ENCODE peak calls at places on chromosome 11, in four cellular contexts. One of them, this sample, is unnamed. For H3K4me1, the result is how much of the 10 kb centered on the place peaks cover.

GRCh38 chr11:17396598-17397310 is 8.3 kb upstream of the KCNJ11 start:
- DNase-seq in mammary epithelial cell: no peak
- DNase-seq in left ventricle myocardium inferior: no peak
- DNase-seq in fibroblast of lung: no peak
- DNase-seq in this sample: no peak

GRCh38 chr11:126327280-126328000 is 23.6 kb downstream of the DCPS start:
- DNase-seq in mammary epithelial cell: no peak
- DNase-seq in left ventricle myocardium inferior: no peak
- DNase-seq in fibroblast of lung: no peak
- DNase-seq in this sample: no peak

GRCh38 chr11:62444271-62444833 is 25.5 kb downstream of the SCGB1A1 start:
- DNase-seq in mammary epithelial cell: no peak
- DNase-seq in left ventricle myocardium inferior: peak
- DNase-seq in fibroblast of lung: peak
- DNase-seq in this sample: peak

GRCh38 chr11:6602096-6602940 is 1.1 kb downstream of the RRP8 start:
- DNase-seq in mammary epithelial cell: no peak
- DNase-seq in left ventricle myocardium inferior: no peak
- DNase-seq in fibroblast of lung: no peak
- DNase-seq in this sample: peak

GRCh38 chr11:1153105-1153950 is 4.4 kb upstream of the MUC5AC start:
- DNase-seq in mammary epithelial cell: no peak
- DNase-seq in left ventricle myocardium inferior: no peak
- DNase-seq in fibroblast of lung: peak
- DNase-seq in this sample: peak

GRCh38 chr11:45208135-45208534 is 61.7 kb downstream of the PRDM11 start:
- DNase-seq in mammary epithelial cell: no peak
- DNase-seq in left ventricle myocardium inferior: no peak
- DNase-seq in fibroblast of lung: no peak
- DNase-seq in this sample: no peak

GRCh38 chr11:32053151-32053550 is 37.7 kb upstream of the RCN1 start:
- DNase-seq in mammary epithelial cell: no peak
- DNase-seq in left ventricle myocardium inferior: no peak
- DNase-seq in fibroblast of lung: no peak
- DNase-seq in this sample: no peak

GRCh38 chr11:67071420-67072284 is 15.0 kb downstream of the RHOD start:
- DNase-seq in mammary epithelial cell: no peak
- DNase-seq in left ventricle myocardium inferior: peak
- DNase-seq in fibroblast of lung: peak
- DNase-seq in this sample: peak

GRCh38 chr11:72662036-72662435 is 12.2 kb downstream of the PDE2A start:
- DNase-seq in mammary epithelial cell: no peak
- DNase-seq in left ventricle myocardium inferior: no peak
- DNase-seq in fibroblast of lung: no peak
- DNase-seq in this sample: no peak

GRCh38 chr11:117300301-117300700 is 9.2 kb downstream of the BACE1-AS start:
- DNase-seq in mammary epithelial cell: no peak
- DNase-seq in left ventricle myocardium inferior: no peak
- DNase-seq in fibroblast of lung: peak
- DNase-seq in this sample: peak

GRCh38 chr11:8017894-8018741 is 31.0 kb downstream of the EIF3F start:
- DNase-seq in mammary epithelial cell: no peak
- DNase-seq in left ventricle myocardium inferior: no peak
- DNase-seq in fibroblast of lung: peak
- DNase-seq in this sample: no peak

GRCh38 chr11:34640050-34640971 is 19.4 kb downstream of the EHF start:
- DNase-seq in mammary epithelial cell: peak
- DNase-seq in left ventricle myocardium inferior: no peak
- DNase-seq in fibroblast of lung: peak
- DNase-seq in this sample: no peak

GRCh38 chr11:123054301-123055065 is 7.5 kb downstream of the HSPA8 start:
- DNase-seq in mammary epithelial cell: peak
- DNase-seq in left ventricle myocardium inferior: no peak
- DNase-seq in fibroblast of lung: peak
- DNase-seq in this sample: no peak

GRCh38 chr11:75346912-75347647 is 4.4 kb downstream of the ARRB1 start:
- DNase-seq in mammary epithelial cell: no peak
- DNase-seq in left ventricle myocardium inferior: peak
- DNase-seq in fibroblast of lung: peak
- DNase-seq in this sample: peak

GRCh38 chr11:48002565-48002964 is 22.2 kb downstream of the PTPRJ start:
- DNase-seq in mammary epithelial cell: no peak
- DNase-seq in left ventricle myocardium inferior: no peak
- DNase-seq in fibroblast of lung: no peak
- DNase-seq in this sample: no peak

GRCh38 chr11:48005133-48005532 is 24.8 kb downstream of the PTPRJ start:
- DNase-seq in mammary epithelial cell: no peak
- DNase-seq in left ventricle myocardium inferior: no peak
- DNase-seq in fibroblast of lung: peak
- DNase-seq in this sample: no peak

GRCh38 chr11:48003926-48004325 is 23.6 kb downstream of the PTPRJ start:
- DNase-seq in mammary epithelial cell: no peak
- DNase-seq in left ventricle myocardium inferior: no peak
- DNase-seq in fibroblast of lung: no peak
- DNase-seq in this sample: no peak

GRCh38 chr11:48005878-48006277 is 25.5 kb downstream of the PTPRJ start:
- DNase-seq in mammary epithelial cell: no peak
- DNase-seq in left ventricle myocardium inferior: no peak
- DNase-seq in fibroblast of lung: no peak
- DNase-seq in this sample: no peak

GRCh38 chr11:48004456-48004855 is 24.1 kb downstream of the PTPRJ start:
- DNase-seq in mammary epithelial cell: no peak
- DNase-seq in left ventricle myocardium inferior: no peak
- DNase-seq in fibroblast of lung: no peak
- DNase-seq in this sample: no peak
- H3K4me1 ChIP-seq in mammary epithelial cell: under half
- H3K4me1 ChIP-seq in left ventricle myocardium inferior: half or more
- H3K4me1 ChIP-seq in fibroblast of lung: under half
- H3K4me1 ChIP-seq in this sample: under half

DNA sequence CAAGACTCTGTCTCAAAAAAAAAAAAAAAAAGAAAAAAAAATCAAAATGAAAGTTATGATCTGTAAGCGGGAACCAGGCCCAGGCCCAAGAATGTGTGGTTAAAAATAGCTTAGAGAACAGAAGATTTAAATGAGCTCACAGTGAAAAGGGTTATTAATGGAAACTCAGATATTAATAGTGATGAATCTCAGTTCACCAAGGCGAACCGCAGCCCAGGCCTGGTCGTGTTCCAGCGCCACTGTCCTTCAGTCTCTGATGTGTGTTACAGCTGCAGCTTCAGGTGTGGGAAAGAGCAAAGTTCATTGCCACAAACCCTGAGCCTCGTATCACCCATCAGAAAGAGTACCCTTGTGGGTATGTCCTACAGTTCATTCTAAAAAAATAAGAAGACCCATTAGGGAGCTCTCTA is 107.1 kb downstream of the GAB2 start:
- DNase-seq in mammary epithelial cell: no peak
- DNase-seq in left ventricle myocardium inferior: peak
- DNase-seq in fibroblast of lung: peak
- DNase-seq in this sample: peak
- TF ChIP-seq CTCF in mammary epithelial cell: no peak
- TF ChIP-seq CTCF in left ventricle myocardium inferior: no peak
- TF ChIP-seq CTCF in fibroblast of lung: no peak
- TF ChIP-seq CTCF in this sample: no peak

DNA sequence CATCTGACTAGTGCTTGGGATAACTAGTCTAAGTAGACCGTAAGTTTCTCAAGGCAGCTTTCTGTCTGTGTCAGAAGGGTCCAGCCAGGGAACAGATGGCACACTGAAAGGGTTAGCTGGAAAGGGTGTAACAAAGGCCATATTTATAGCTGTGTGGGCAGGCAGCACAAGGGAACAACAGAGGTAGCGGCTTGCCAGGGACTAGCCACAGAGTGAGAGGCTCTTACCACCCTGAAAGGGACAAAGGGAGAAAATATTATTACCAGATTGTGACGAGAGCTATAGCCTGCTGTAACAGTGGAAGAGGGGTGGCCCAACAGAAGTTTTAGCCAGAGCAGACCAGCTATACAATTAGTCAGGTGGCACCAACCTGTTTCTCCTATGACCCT is 129.4 kb downstream of the CCDC34 start:
- DNase-seq in mammary epithelial cell: no peak
- DNase-seq in left ventricle myocardium inferior: no peak
- DNase-seq in fibroblast of lung: no peak
- DNase-seq in this sample: no peak
- H3K4me3 ChIP-seq in mammary epithelial cell: no peak
- H3K4me3 ChIP-seq in left ventricle myocardium inferior: no peak
- H3K4me3 ChIP-seq in fibroblast of lung: no peak
- H3K4me3 ChIP-seq in this sample: no peak

GRCh38 chr11:120565436-120566155 is 54.0 kb downstream of the GRIK4 start:
- DNase-seq in mammary epithelial cell: peak
- DNase-seq in left ventricle myocardium inferior: no peak
- DNase-seq in fibroblast of lung: no peak
- DNase-seq in this sample: no peak
- H3K4me1 ChIP-seq in mammary epithelial cell: under half
- H3K4me1 ChIP-seq in left ventricle myocardium inferior: under half
- H3K4me1 ChIP-seq in fibroblast of lung: under half
- H3K4me1 ChIP-seq in this sample: under half

GRCh38 chr11:130191896-130192295 is 32.3 kb downstream of the ST14 start:
- DNase-seq in mammary epithelial cell: no peak
- DNase-seq in left ventricle myocardium inferior: no peak
- DNase-seq in fibroblast of lung: no peak
- DNase-seq in this sample: no peak

GRCh38 chr11:130192845-130193267 is 33.3 kb downstream of the ST14 start:
- DNase-seq in mammary epithelial cell: no peak
- DNase-seq in left ventricle myocardium inferior: no peak
- DNase-seq in fibroblast of lung: no peak
- DNase-seq in this sample: no peak

GRCh38 chr11:130198292-130198691 is 38.7 kb downstream of the ST14 start:
- DNase-seq in mammary epithelial cell: no peak
- DNase-seq in left ventricle myocardium inferior: no peak
- DNase-seq in fibroblast of lung: no peak
- DNase-seq in this sample: no peak

GRCh38 chr11:130197386-130198035 is 37.9 kb downstream of the ST14 start:
- DNase-seq in mammary epithelial cell: no peak
- DNase-seq in left ventricle myocardium inferior: no peak
- DNase-seq in fibroblast of lung: no peak
- DNase-seq in this sample: no peak

DNA sequence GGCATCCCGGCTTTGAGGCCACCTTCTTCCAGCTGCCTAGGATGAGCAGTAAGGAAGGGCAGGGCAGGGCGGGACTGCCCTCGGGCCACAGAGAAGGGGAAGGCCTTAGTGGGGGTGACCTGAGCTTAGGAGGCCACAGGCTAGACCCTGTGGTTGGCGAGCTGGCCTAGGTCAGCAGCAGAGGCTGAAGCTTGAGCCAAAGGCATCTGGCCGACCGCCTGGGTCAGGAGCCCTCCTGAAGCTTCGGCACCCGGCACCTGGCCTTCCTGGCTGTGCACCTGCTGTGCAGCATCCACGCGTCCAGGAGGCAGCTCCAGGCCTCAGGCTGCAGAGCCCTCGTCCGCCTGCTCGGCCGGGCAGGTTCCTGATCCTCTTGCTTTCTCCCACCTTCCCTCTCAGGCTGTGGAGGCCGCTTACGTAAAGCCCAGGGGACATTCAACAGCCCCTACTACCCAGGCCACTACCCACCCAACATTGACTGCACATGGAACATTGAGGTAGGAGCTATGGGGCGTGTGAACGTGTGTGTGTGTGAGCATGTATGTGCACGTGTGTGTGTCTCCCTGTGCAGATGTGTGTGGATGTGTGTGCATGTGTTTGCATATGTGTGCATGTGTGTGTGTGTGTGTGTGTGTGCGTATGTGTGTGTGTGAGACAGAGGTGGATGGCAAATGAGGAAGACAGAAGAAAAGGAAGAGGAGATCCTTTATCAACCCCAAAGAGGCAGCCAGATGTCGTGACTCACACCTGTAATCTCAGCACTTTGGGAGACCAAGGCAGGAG is 34.9 kb downstream of the ST14 start:
- DNase-seq in mammary epithelial cell: no peak
- DNase-seq in left ventricle myocardium inferior: no peak
- DNase-seq in fibroblast of lung: no peak
- DNase-seq in this sample: no peak
- TF ChIP-seq CTCF in mammary epithelial cell: no peak
- TF ChIP-seq CTCF in left ventricle myocardium inferior: no peak
- TF ChIP-seq CTCF in fibroblast of lung: no peak
- TF ChIP-seq CTCF in this sample: no peak

GRCh38 chr11:12161137-12161536 is 50.7 kb downstream of the MICAL2 start:
- DNase-seq in mammary epithelial cell: no peak
- DNase-seq in left ventricle myocardium inferior: no peak
- DNase-seq in fibroblast of lung: no peak
- DNase-seq in this sample: no peak

GRCh38 chr11:12164061-12165014 is 53.9 kb downstream of the MICAL2 start:
- DNase-seq in mammary epithelial cell: peak
- DNase-seq in left ventricle myocardium inferior: no peak
- DNase-seq in fibroblast of lung: peak
- DNase-seq in this sample: no peak

GRCh38 chr11:12161603-12162350 is 51.4 kb downstream of the MICAL2 start:
- DNase-seq in mammary epithelial cell: no peak
- DNase-seq in left ventricle myocardium inferior: no peak
- DNase-seq in fibroblast of lung: no peak
- DNase-seq in this sample: no peak

GRCh38 chr11:12163181-12163841 is 52.9 kb downstream of the MICAL2 start:
- DNase-seq in mammary epithelial cell: peak
- DNase-seq in left ventricle myocardium inferior: peak
- DNase-seq in fibroblast of lung: peak
- DNase-seq in this sample: peak

GRCh38 chr11:12162652-12163051 is 52.3 kb downstream of the MICAL2 start:
- DNase-seq in mammary epithelial cell: no peak
- DNase-seq in left ventricle myocardium inferior: no peak
- DNase-seq in fibroblast of lung: no peak
- DNase-seq in this sample: no peak
- H3K4me3 ChIP-seq in mammary epithelial cell: no peak
- H3K4me3 ChIP-seq in left ventricle myocardium inferior: peak
- H3K4me3 ChIP-seq in fibroblast of lung: no peak
- H3K4me3 ChIP-seq in this sample: no peak

GRCh38 chr11:69053169-69053477 is 4.4 kb downstream of the TPCN2 start:
- DNase-seq in mammary epithelial cell: no peak
- DNase-seq in left ventricle myocardium inferior: no peak
- DNase-seq in fibroblast of lung: no peak
- DNase-seq in this sample: no peak
- H3K4me1 ChIP-seq in mammary epithelial cell: under half
- H3K4me1 ChIP-seq in left ventricle myocardium inferior: half or more
- H3K4me1 ChIP-seq in fibroblast of lung: under half
- H3K4me1 ChIP-seq in this sample: under half

This sample was measured in right atrium auricular region.